ENCODE peak calls at places on chromosome 10, in eight cellular contexts. One of them, this sample, is unnamed.

GRCh38 chr10:12945709-12946359 is 55.7 kb downstream of the CCDC3 start:
- DNase-seq in colonic mucosa: no peak
- DNase-seq in heart right ventricle: no peak
- DNase-seq in ovary: no peak
- DNase-seq in psoas muscle: no peak
- DNase-seq in left ventricle myocardium inferior: no peak
- DNase-seq in PC-3: no peak
- DNase-seq in pancreas: no peak
- DNase-seq in this sample: no peak

GRCh38 chr10:11515596-11516418 is 95.6 kb downstream of the USP6NL start:
- DNase-seq in colonic mucosa: peak; percentile 46
- DNase-seq in heart right ventricle: no peak
- DNase-seq in ovary: no peak
- DNase-seq in psoas muscle: no peak
- DNase-seq in left ventricle myocardium inferior: no peak
- DNase-seq in PC-3: peak; percentile 53
- DNase-seq in pancreas: peak; percentile 60
- DNase-seq in this sample: no peak

GRCh38 chr10:82266438-82266837 is 391.4 kb downstream of the NRG3 start:
- DNase-seq in colonic mucosa: no peak
- DNase-seq in heart right ventricle: no peak
- DNase-seq in ovary: no peak
- DNase-seq in psoas muscle: no peak
- DNase-seq in left ventricle myocardium inferior: no peak
- DNase-seq in PC-3: no peak
- DNase-seq in pancreas: no peak
- DNase-seq in this sample: no peak

GRCh38 chr10:42961156-42961589 is 115.7 kb upstream of the RET start:
- DNase-seq in colonic mucosa: peak; percentile 4
- DNase-seq in heart right ventricle: peak; percentile 44
- DNase-seq in ovary: peak; percentile 6
- DNase-seq in psoas muscle: no peak
- DNase-seq in left ventricle myocardium inferior: peak; percentile 42
- DNase-seq in PC-3: no peak
- DNase-seq in pancreas: no peak
- DNase-seq in this sample: no peak

GRCh38 chr10:124557648-124558338 is 96.2 kb downstream of the LHPP start:
- DNase-seq in colonic mucosa: no peak
- DNase-seq in heart right ventricle: no peak
- DNase-seq in ovary: no peak
- DNase-seq in psoas muscle: peak; percentile 25
- DNase-seq in left ventricle myocardium inferior: no peak
- DNase-seq in PC-3: no peak
- DNase-seq in pancreas: no peak
- DNase-seq in this sample: no peak

GRCh38 chr10:124657806-124658205 is 86.4 kb downstream of the FAM53B start:
- DNase-seq in colonic mucosa: no peak
- DNase-seq in heart right ventricle: no peak
- DNase-seq in ovary: no peak
- DNase-seq in psoas muscle: no peak
- DNase-seq in left ventricle myocardium inferior: no peak
- DNase-seq in PC-3: no peak
- DNase-seq in pancreas: no peak
- DNase-seq in this sample: no peak

GRCh38 chr10:5449823-5450222 is 37.5 kb downstream of the NET1 start:
- DNase-seq in colonic mucosa: no peak
- DNase-seq in heart right ventricle: no peak
- DNase-seq in ovary: no peak
- DNase-seq in psoas muscle: no peak
- DNase-seq in left ventricle myocardium inferior: no peak
- DNase-seq in PC-3: peak; percentile 45
- DNase-seq in pancreas: no peak
- DNase-seq in this sample: no peak

GRCh38 chr10:33416209-33416608 is 81.7 kb upstream of the NRP1 start:
- DNase-seq in colonic mucosa: no peak
- DNase-seq in heart right ventricle: no peak
- DNase-seq in ovary: no peak
- DNase-seq in psoas muscle: no peak
- DNase-seq in left ventricle myocardium inferior: no peak
- DNase-seq in PC-3: no peak
- DNase-seq in pancreas: no peak
- DNase-seq in this sample: no peak

GRCh38 chr10:45453639-45454250 is 79.7 kb downstream of the ALOX5 start:
- DNase-seq in colonic mucosa: no peak
- DNase-seq in heart right ventricle: no peak
- DNase-seq in ovary: no peak
- DNase-seq in psoas muscle: no peak
- DNase-seq in left ventricle myocardium inferior: no peak
- DNase-seq in PC-3: no peak
- DNase-seq in pancreas: no peak
- DNase-seq in this sample: no peak

GRCh38 chr10:34854147-34854601 is 39.1 kb upstream of the PARD3 start:
- DNase-seq in colonic mucosa: no peak
- DNase-seq in heart right ventricle: no peak
- DNase-seq in ovary: peak; percentile 52
- DNase-seq in psoas muscle: no peak
- DNase-seq in left ventricle myocardium inferior: no peak
- DNase-seq in PC-3: peak; percentile 98
- DNase-seq in pancreas: no peak
- DNase-seq in this sample: no peak

GRCh38 chr10:27713906-27714305 is 31.7 kb downstream of the MKX start:
- DNase-seq in colonic mucosa: no peak
- DNase-seq in heart right ventricle: no peak
- DNase-seq in ovary: no peak
- DNase-seq in psoas muscle: no peak
- DNase-seq in left ventricle myocardium inferior: no peak
- DNase-seq in PC-3: no peak
- DNase-seq in pancreas: no peak
- DNase-seq in this sample: no peak

GRCh38 chr10:62268399-62269076 is at the start of gene RTKN2:
- DNase-seq in colonic mucosa: peak; percentile 88
- DNase-seq in heart right ventricle: peak; percentile 62
- DNase-seq in ovary: peak; percentile 80
- DNase-seq in psoas muscle: peak; percentile 53
- DNase-seq in left ventricle myocardium inferior: peak; percentile 47
- DNase-seq in PC-3: peak; percentile 100
- DNase-seq in pancreas: peak; percentile 81
- DNase-seq in this sample: no peak

GRCh38 chr10:119575506-119575905 is 21.3 kb downstream of the TIAL1 start:
- DNase-seq in colonic mucosa: no peak
- DNase-seq in heart right ventricle: no peak
- DNase-seq in ovary: no peak
- DNase-seq in psoas muscle: no peak
- DNase-seq in left ventricle myocardium inferior: no peak
- DNase-seq in PC-3: no peak
- DNase-seq in pancreas: no peak
- DNase-seq in this sample: no peak

GRCh38 chr10:29691564-29692064 is 56.8 kb upstream of the SVIL start:
- DNase-seq in colonic mucosa: no peak
- DNase-seq in heart right ventricle: no peak
- DNase-seq in ovary: no peak
- DNase-seq in psoas muscle: no peak
- DNase-seq in left ventricle myocardium inferior: no peak
- DNase-seq in PC-3: peak; percentile 71
- DNase-seq in pancreas: no peak
- DNase-seq in this sample: no peak

GRCh38 chr10:12597800-12598750 is 248.7 kb downstream of the CAMK1D start:
- DNase-seq in colonic mucosa: no peak
- DNase-seq in heart right ventricle: no peak
- DNase-seq in ovary: no peak
- DNase-seq in psoas muscle: no peak
- DNase-seq in left ventricle myocardium inferior: no peak
- DNase-seq in PC-3: no peak
- DNase-seq in pancreas: no peak
- DNase-seq in this sample: no peak

GRCh38 chr10:121406823-121407545 is 191.3 kb downstream of the FGFR2 start:
- DNase-seq in colonic mucosa: no peak
- DNase-seq in heart right ventricle: no peak
- DNase-seq in ovary: no peak
- DNase-seq in psoas muscle: no peak
- DNase-seq in left ventricle myocardium inferior: no peak
- DNase-seq in PC-3: no peak
- DNase-seq in pancreas: no peak
- DNase-seq in this sample: no peak

GRCh38 chr10:26448706-26449435 is 10.7 kb downstream of the APBB1IP start:
- DNase-seq in colonic mucosa: peak; percentile 28
- DNase-seq in heart right ventricle: no peak
- DNase-seq in ovary: no peak
- DNase-seq in psoas muscle: no peak
- DNase-seq in left ventricle myocardium inferior: no peak
- DNase-seq in PC-3: peak; percentile 8
- DNase-seq in pancreas: no peak
- DNase-seq in this sample: no peak

GRCh38 chr10:6578221-6579192 is 1.6 kb downstream of the PRKCQ start:
- DNase-seq in colonic mucosa: no peak
- DNase-seq in heart right ventricle: no peak
- DNase-seq in ovary: no peak
- DNase-seq in psoas muscle: no peak
- DNase-seq in left ventricle myocardium inferior: no peak
- DNase-seq in PC-3: no peak
- DNase-seq in pancreas: no peak
- DNase-seq in this sample: no peak

GRCh38 chr10:110413049-110413783 is 84.5 kb upstream of the DUSP5 start:
- DNase-seq in colonic mucosa: no peak
- DNase-seq in heart right ventricle: no peak
- DNase-seq in ovary: no peak
- DNase-seq in psoas muscle: no peak
- DNase-seq in left ventricle myocardium inferior: no peak
- DNase-seq in PC-3: no peak
- DNase-seq in pancreas: no peak
- DNase-seq in this sample: no peak

GRCh38 chr10:50431118-50431517 is 179.8 kb upstream of the ASAH2 start:
- DNase-seq in colonic mucosa: no peak
- DNase-seq in heart right ventricle: no peak
- DNase-seq in ovary: no peak
- DNase-seq in psoas muscle: no peak
- DNase-seq in left ventricle myocardium inferior: no peak
- DNase-seq in PC-3: peak; percentile 59
- DNase-seq in pancreas: no peak
- DNase-seq in this sample: no peak

GRCh38 chr10:18960466-18961079 is 88.0 kb upstream of the MALRD1 start:
- DNase-seq in colonic mucosa: no peak
- DNase-seq in heart right ventricle: no peak
- DNase-seq in ovary: no peak
- DNase-seq in psoas muscle: no peak
- DNase-seq in left ventricle myocardium inferior: no peak
- DNase-seq in PC-3: no peak
- DNase-seq in pancreas: no peak
- DNase-seq in this sample: no peak
- H3K27ac ChIP-seq in colonic mucosa: no peak overlapping the region
- H3K27ac ChIP-seq in heart right ventricle: no peak overlapping the region
- H3K27ac ChIP-seq in ovary: no peak overlapping the region
- H3K27ac ChIP-seq in psoas muscle: no peak overlapping the region
- H3K27ac ChIP-seq in left ventricle myocardium inferior: no peak overlapping the region
- H3K27ac ChIP-seq in PC-3: no peak overlapping the region
- H3K27ac ChIP-seq in pancreas: no peak overlapping the region
- H3K27ac ChIP-seq in this sample: no peak overlapping the region

DNA sequence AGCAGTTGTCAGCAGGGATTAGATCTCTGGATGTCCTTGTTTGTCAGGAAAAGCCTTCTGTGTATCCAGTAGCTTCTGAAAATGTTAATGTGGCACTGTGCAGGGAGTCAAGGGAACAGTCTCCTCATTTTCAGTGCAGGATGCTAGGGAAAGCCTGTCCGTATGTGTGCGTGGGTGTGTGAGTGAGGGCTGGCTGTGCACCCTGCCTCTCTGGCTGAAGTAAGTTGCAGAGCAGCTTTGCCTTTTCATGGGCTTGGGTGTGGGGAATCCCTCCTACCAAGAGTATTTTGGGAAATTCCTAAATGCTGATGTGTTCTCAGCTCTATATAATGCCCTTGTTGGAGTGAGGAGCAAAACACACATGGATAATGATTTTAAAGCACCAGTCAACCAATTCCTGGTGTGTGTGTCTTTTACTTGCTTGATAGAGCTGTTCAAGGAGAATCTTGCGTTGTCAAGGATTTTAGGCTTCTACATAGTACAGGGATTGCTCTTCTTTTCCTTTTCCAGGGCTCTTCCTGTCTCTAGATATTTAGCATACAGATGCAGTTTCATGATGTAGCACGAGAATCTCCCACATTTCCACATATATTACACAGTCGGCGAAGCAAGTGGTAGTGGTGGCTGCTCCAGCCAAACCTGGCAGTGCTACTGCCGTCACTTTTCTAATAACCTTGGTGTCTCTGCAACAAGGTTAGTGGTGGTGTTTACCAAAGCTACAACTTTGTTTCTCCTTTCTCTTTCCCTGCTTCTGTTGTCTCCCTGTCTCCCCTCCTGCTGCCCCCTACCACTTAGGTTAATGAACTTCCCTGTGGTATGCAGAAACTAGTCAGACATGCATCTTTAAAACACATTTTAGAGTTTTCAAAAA is 92.8 kb downstream of the MCU start:
- DNase-seq in colonic mucosa: peak; percentile 36
- DNase-seq in heart right ventricle: peak; percentile 37
- DNase-seq in ovary: peak; percentile 74
- DNase-seq in psoas muscle: peak; percentile 40
- DNase-seq in left ventricle myocardium inferior: peak; percentile 40
- DNase-seq in PC-3: peak; percentile 98
- DNase-seq in pancreas: no peak
- DNase-seq in this sample: no peak
- H3K4me3 ChIP-seq in colonic mucosa: no peak overlapping the region
- H3K4me3 ChIP-seq in heart right ventricle: no peak overlapping the region
- H3K4me3 ChIP-seq in ovary: no peak overlapping the region
- H3K4me3 ChIP-seq in psoas muscle: no peak overlapping the region
- H3K4me3 ChIP-seq in left ventricle myocardium inferior: peak overlapping the region; percentile 21
- H3K4me3 ChIP-seq in PC-3: no peak overlapping the region
- H3K4me3 ChIP-seq in pancreas: no peak overlapping the region
- H3K4me3 ChIP-seq in this sample: peak overlapping the region; percentile 34

GRCh38 chr10:64648915-64649314 is 1127.7 kb downstream of the REEP3 start:
- DNase-seq in colonic mucosa: peak; percentile 17
- DNase-seq in heart right ventricle: no peak
- DNase-seq in ovary: no peak
- DNase-seq in psoas muscle: no peak
- DNase-seq in left ventricle myocardium inferior: no peak
- DNase-seq in PC-3: peak; percentile 51
- DNase-seq in pancreas: no peak
- DNase-seq in this sample: no peak
- TF ChIP-seq CTCF in colonic mucosa: no peak
- TF ChIP-seq CTCF in heart right ventricle: no peak
- TF ChIP-seq CTCF in ovary: no peak
- TF ChIP-seq CTCF in psoas muscle: no peak
- TF ChIP-seq CTCF in left ventricle myocardium inferior: no peak
- TF ChIP-seq CTCF in PC-3: peak; percentile 47
- TF ChIP-seq CTCF in pancreas: no peak
- TF ChIP-seq CTCF in this sample: no peak

GRCh38 chr10:103512591-103513382 is 19.3 kb downstream of the NEURL1 start:
- DNase-seq in colonic mucosa: peak; percentile 57
- DNase-seq in heart right ventricle: no peak
- DNase-seq in ovary: no peak
- DNase-seq in psoas muscle: no peak
- DNase-seq in left ventricle myocardium inferior: no peak
- DNase-seq in PC-3: no peak
- DNase-seq in pancreas: peak; percentile 73
- DNase-seq in this sample: no peak
- H3K27ac ChIP-seq in colonic mucosa: peak overlapping the region; percentile 13
- H3K27ac ChIP-seq in heart right ventricle: no peak overlapping the region
- H3K27ac ChIP-seq in ovary: no peak overlapping the region
- H3K27ac ChIP-seq in psoas muscle: no peak overlapping the region
- H3K27ac ChIP-seq in left ventricle myocardium inferior: no peak overlapping the region
- H3K27ac ChIP-seq in PC-3: no peak overlapping the region
- H3K27ac ChIP-seq in pancreas: peak overlapping the region; percentile 79
- H3K27ac ChIP-seq in this sample: no peak overlapping the region

This sample was measured in thoracic aorta.